ENCODE peak calls at places on chromosomes 12 and 14, in five cellular contexts. One of them, this sample, is unnamed.

GRCh38 chr12:6241495-6241894 is 41.3 kb downstream of the CD9 start:
- DNase-seq in psoas muscle: peak
- DNase-seq in nucleus accumbens: no peak
- DNase-seq in NCI-H1105: peak
- DNase-seq in head of caudate nucleus: no peak
- DNase-seq in this sample: no peak

GRCh38 chr12:93245543-93245942 is 132.2 kb upstream of the NUDT4 start:
- DNase-seq in nucleus accumbens: no peak
- DNase-seq in head of caudate nucleus: no peak
- DNase-seq in NCI-H1105: no peak
- DNase-seq in psoas muscle: no peak
- DNase-seq in this sample: no peak

GRCh38 chr12:109277255-109277898 is 31.7 kb downstream of the FOXN4 start:
- DNase-seq in NCI-H1105: no peak
- DNase-seq in head of caudate nucleus: no peak
- DNase-seq in nucleus accumbens: no peak
- DNase-seq in psoas muscle: peak
- DNase-seq in this sample: no peak

GRCh38 chr12:60231976-60232907 is 636.4 kb downstream of the SLC16A7 start:
- DNase-seq in psoas muscle: no peak
- DNase-seq in nucleus accumbens: no peak
- DNase-seq in head of caudate nucleus: no peak
- DNase-seq in NCI-H1105: no peak
- DNase-seq in this sample: no peak

GRCh38 chr12:120687570-120688289 is 781 bp downstream of the MLEC start:
- DNase-seq in NCI-H1105: no peak
- DNase-seq in head of caudate nucleus: peak
- DNase-seq in nucleus accumbens: no peak
- DNase-seq in psoas muscle: no peak
- DNase-seq in this sample: no peak

GRCh38 chr14:96722751-96723150 is 74.4 kb upstream of the VRK1 start:
- DNase-seq in nucleus accumbens: no peak
- DNase-seq in head of caudate nucleus: no peak
- DNase-seq in psoas muscle: no peak
- DNase-seq in NCI-H1105: no peak
- DNase-seq in this sample: no peak

GRCh38 chr12:125773033-125773432 is 707.8 kb downstream of the AACS start:
- DNase-seq in head of caudate nucleus: no peak
- DNase-seq in psoas muscle: no peak
- DNase-seq in nucleus accumbens: no peak
- DNase-seq in NCI-H1105: no peak
- DNase-seq in this sample: peak

GRCh38 chr14:56482306-56482705 is 97.3 kb upstream of the TMEM260 start:
- DNase-seq in NCI-H1105: no peak
- DNase-seq in head of caudate nucleus: no peak
- DNase-seq in nucleus accumbens: no peak
- DNase-seq in psoas muscle: no peak
- DNase-seq in this sample: peak

GRCh38 chr14:65840786-65841185 is 428.3 kb downstream of the FUT8 start:
- DNase-seq in head of caudate nucleus: no peak
- DNase-seq in nucleus accumbens: no peak
- DNase-seq in NCI-H1105: no peak
- DNase-seq in psoas muscle: no peak
- DNase-seq in this sample: no peak

GRCh38 chr12:79128956-79129355 is 264.4 kb downstream of the SYT1 start:
- DNase-seq in NCI-H1105: no peak
- DNase-seq in psoas muscle: no peak
- DNase-seq in head of caudate nucleus: no peak
- DNase-seq in nucleus accumbens: no peak
- DNase-seq in this sample: no peak

GRCh38 chr12:105324704-105325103 is 5.8 kb upstream of the C12orf75 start:
- DNase-seq in nucleus accumbens: no peak
- DNase-seq in psoas muscle: no peak
- DNase-seq in head of caudate nucleus: no peak
- DNase-seq in NCI-H1105: no peak
- DNase-seq in this sample: no peak

GRCh38 chr12:132151766-132152410 is 7.6 kb downstream of the NOC4L start:
- DNase-seq in psoas muscle: peak
- DNase-seq in NCI-H1105: no peak
- DNase-seq in nucleus accumbens: no peak
- DNase-seq in head of caudate nucleus: no peak
- DNase-seq in this sample: no peak